ENCODE peak calls at places on chromosomes 7 and 10, in four cellular contexts. N is prostate gland, T is ovary, J is AG09309. D is an unnamed sample.
A peak's percentile ranks its signal among the peaks of the same experiment; 100 is the strongest.

GRCh38 chr7:129612112-129613015 is 844 bp downstream of the NRF1 start:
- DNase-seq in N (peak; percentile 57), T (peak; percentile 68), J (no peak), D (no peak)

GRCh38 chr7:140611641-140612040 is 29.0 kb downstream of the DENND2A start:
- DNase-seq in N (no peak), T (no peak), J (no peak), D (no peak)

GRCh38 chr7:102318482-102318971 is 31.9 kb downstream of the SH2B2 start:
- DNase-seq in N (no peak), T (no peak), J (no peak), D (peak; percentile 17)

GRCh38 chr10:84706875-84707274 is 378.5 kb downstream of the CCSER2 start:
- DNase-seq in N (no peak), T (no peak), J (no peak), D (no peak)

GRCh38 chr10:97887399-97887798 is 37.8 kb downstream of the GOLGA7B start:
- DNase-seq in N (no peak), T (no peak), J (no peak), D (no peak)

GRCh38 chr10:32692174-32692573 is 246.2 kb downstream of the CCDC7 start:
- DNase-seq in N (no peak), T (no peak), J (peak; percentile 31), D (no peak)

GRCh38 chr7:4951304-4951703 is 7.7 kb downstream of the MMD2 start:
- DNase-seq in N (no peak), T (no peak), J (no peak), D (no peak)

GRCh38 chr7:18889436-18889835 is 228.0 kb downstream of the TWIST1 start:
- DNase-seq in N (no peak), T (no peak), J (no peak), D (peak; percentile 52)

GRCh38 chr10:83881647-83882046 is 257.7 kb upstream of the GHITM start:
- DNase-seq in N (peak; percentile 53), T (no peak), J (no peak), D (peak; percentile 91)

GRCh38 chr7:39464350-39465054 is 101.7 kb upstream of the YAE1 start:
- DNase-seq in N (no peak), T (no peak), J (no peak), D (no peak)
- H3K4me3 ChIP-seq in N (no peak overlapping the region), T (no peak overlapping the region), J (no peak overlapping the region), D (no peak overlapping the region)

GRCh38 chr7:151012921-151013347 is 11.4 kb downstream of the ATG9B start:
- DNase-seq in N (no peak), T (no peak), J (no peak), D (no peak)

GRCh38 chr7:151012031-151012692 is 12.1 kb downstream of the ATG9B start:
- DNase-seq in N (no peak), T (no peak), J (no peak), D (no peak)

GRCh38 chr7:151014950-151015349 is 9.3 kb downstream of the ATG9B start:
- DNase-seq in N (no peak), T (no peak), J (no peak), D (no peak)

GRCh38 chr7:151013356-151013727 is 11.0 kb downstream of the ATG9B start:
- DNase-seq in N (no peak), T (peak; percentile 24), J (no peak), D (no peak)

GRCh38 chr7:151013728-151014497 is 10.4 kb downstream of the ATG9B start:
- DNase-seq in N (peak; percentile 36), T (peak; percentile 44), J (no peak), D (no peak)
- TF ChIP-seq CTCF in N (no peak), T (no peak), J (peak; percentile 28), D (no peak)

GRCh38 chr10:73493781-73494180 is 2.0 kb downstream of the PPP3CB start:
- DNase-seq in N (no peak), T (no peak), J (no peak), D (no peak)
- H3K4me3 ChIP-seq in N (no peak overlapping the region), T (no peak overlapping the region), J (no peak overlapping the region), D (no peak overlapping the region)

DNA sequence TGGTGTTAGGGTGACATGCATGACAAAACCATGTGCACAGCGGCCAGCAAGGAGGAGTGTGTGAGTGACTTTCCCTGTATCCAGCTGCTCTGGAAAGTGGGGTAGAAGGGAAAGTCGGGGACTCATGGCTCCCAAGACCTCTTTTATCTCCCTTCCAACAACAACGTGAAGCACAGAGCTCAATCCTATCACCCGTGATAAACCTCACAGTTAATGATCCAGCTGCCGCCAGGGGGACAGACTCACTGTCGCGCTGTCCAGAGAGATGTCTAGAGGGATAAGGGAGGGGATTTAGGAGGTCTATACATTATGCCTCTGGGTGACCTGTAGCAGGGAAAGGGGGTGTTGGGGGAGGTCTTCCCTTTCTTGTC is 83.9 kb upstream of the SMNDC1 start:
- DNase-seq in N (no peak), T (no peak), J (no peak), D (no peak)
- TF ChIP-seq CTCF in N (no peak), T (no peak), J (no peak), D (no peak)

GRCh38 chr7:7703427-7703826 is 15.0 kb downstream of the RPA3 start:
- DNase-seq in N (no peak), T (no peak), J (no peak), D (no peak)
- H3K4me3 ChIP-seq in N (no peak overlapping the region), T (no peak overlapping the region), J (no peak overlapping the region), D (no peak overlapping the region)

D was measured in LNCaP clone FGC.